ENCODE peak calls at places on chromosomes 12 and 14, in eight cellular contexts. M, O, V, K, Y, Q, F and W are unnamed samples.

GRCh38 chr14:89674906-89675305 is 257.9 kb upstream of the FOXN3 start:
- DNase-seq in M (no peak), O (no peak), V (no peak), K (no peak), Y (no peak), Q (no peak), F (no peak), W (no peak)

GRCh38 chr12:1552978-1553471 is 41.4 kb downstream of the FBXL14 start:
- DNase-seq in M (no peak), O (no peak), V (no peak), K (no peak), Y (no peak), Q (no peak), F (peak; percentile 97), W (no peak)

GRCh38 chr14:65070710-65071033 is 31.6 kb downstream of the MAX start:
- DNase-seq in M (no peak), O (no peak), V (no peak), K (no peak), Y (no peak), Q (no peak), F (no peak), W (no peak)

GRCh38 chr12:18567787-18568186 is 170.0 kb downstream of the PLCZ1 start:
- DNase-seq in M (no peak), O (no peak), V (no peak), K (no peak), Y (no peak), Q (no peak), F (no peak), W (no peak)

GRCh38 chr14:61543946-61544345 is 151.4 kb upstream of the HIF1A start:
- DNase-seq in M (no peak), O (no peak), V (no peak), K (no peak), Y (no peak), Q (no peak), F (no peak), W (no peak)

GRCh38 chr14:53368714-53369191 is 215.6 kb upstream of the DDHD1 start:
- DNase-seq in M (no peak), O (peak; percentile 10), V (no peak), K (no peak), Y (no peak), Q (no peak), F (peak; percentile 74), W (no peak)

GRCh38 chr14:96066976-96067375 is 27.8 kb downstream of the C14orf132 start:
- DNase-seq in M (no peak), O (no peak), V (no peak), K (no peak), Y (no peak), Q (no peak), F (no peak), W (no peak)

GRCh38 chr12:41907036-41907435 is 237.6 kb downstream of the GXYLT1 start:
- DNase-seq in M (no peak), O (no peak), V (no peak), K (no peak), Y (no peak), Q (no peak), F (no peak), W (no peak)

GRCh38 chr14:52918486-52918885 is 32.4 kb downstream of the FERMT2 start:
- DNase-seq in M (no peak), O (peak; percentile 62), V (no peak), K (no peak), Y (peak; percentile 5), Q (peak; percentile 23), F (no peak), W (no peak)

GRCh38 chr12:28568083-28568482 is 377.8 kb downstream of the CCDC91 start:
- DNase-seq in M (no peak), O (peak; percentile 63), V (no peak), K (no peak), Y (no peak), Q (no peak), F (peak; percentile 87), W (no peak)

GRCh38 chr12:119179335-119180021 is 747 bp downstream of the HSPB8 start:
- DNase-seq in M (peak; percentile 67), O (peak; percentile 12), V (no peak), K (no peak), Y (no peak), Q (no peak), F (no peak), W (no peak)

GRCh38 chr12:68240079-68240478 is 13.3 kb downstream of the IL22 start:
- DNase-seq in M (no peak), O (peak; percentile 67), V (no peak), K (no peak), Y (no peak), Q (no peak), F (peak; percentile 65), W (no peak)

GRCh38 chr12:25884920-25885234 is 73.6 kb upstream of the RASSF8 start:
- DNase-seq in M (no peak), O (no peak), V (no peak), K (no peak), Y (no peak), Q (no peak), F (no peak), W (no peak)

GRCh38 chr12:132489602-132490239 is at the start of gene FBRSL1:
- DNase-seq in M (peak; percentile 95), O (peak; percentile 81), V (peak; percentile 38), K (peak; percentile 94), Y (peak; percentile 93), Q (peak; percentile 81), F (peak; percentile 27), W (peak; percentile 93)

GRCh38 chr12:52210186-52210924 is 18.5 kb upstream of the KRT80 start:
- DNase-seq in M (peak; percentile 48), O (peak; percentile 97), V (peak; percentile 84), K (no peak), Y (no peak), Q (no peak), F (no peak), W (no peak)

GRCh38 chr14:103314496-103315277 is 19.4 kb upstream of the EIF5 start:
- DNase-seq in M (no peak), O (no peak), V (no peak), K (no peak), Y (no peak), Q (no peak), F (no peak), W (no peak)

GRCh38 chr14:90548455-90548854 is 151.6 kb downstream of the CALM1 start:
- DNase-seq in M (no peak), O (no peak), V (no peak), K (no peak), Y (no peak), Q (no peak), F (no peak), W (no peak)

GRCh38 chr14:34213332-34213731 is 248.7 kb downstream of the SPTSSA start:
- DNase-seq in M (no peak), O (no peak), V (no peak), K (no peak), Y (no peak), Q (no peak), F (no peak), W (no peak)

GRCh38 chr14:100105357-100106169 is 40.3 kb downstream of the EVL start:
- DNase-seq in M (no peak), O (no peak), V (no peak), K (peak; percentile 67), Y (no peak), Q (peak; percentile 28), F (no peak), W (no peak)

GRCh38 chr12:64385468-64385867 is 5.1 kb downstream of the C12orf56 start:
- DNase-seq in M (no peak), O (no peak), V (peak; percentile 49), K (no peak), Y (no peak), Q (no peak), F (peak; percentile 7), W (no peak)

GRCh38 chr12:109223211-109223610 is 85.9 kb downstream of the FOXN4 start:
- DNase-seq in M (no peak), O (no peak), V (no peak), K (no peak), Y (no peak), Q (no peak), F (no peak), W (no peak)

GRCh38 chr12:56932867-56933266 is 1.3 kb downstream of the SDR9C7 start:
- DNase-seq in M (no peak), O (no peak), V (no peak), K (peak; percentile 44), Y (no peak), Q (no peak), F (no peak), W (no peak)

GRCh38 chr14:68182492-68182891 is 362.9 kb downstream of the RAD51B start:
- DNase-seq in M (no peak), O (no peak), V (no peak), K (no peak), Y (no peak), Q (no peak), F (no peak), W (no peak)

GRCh38 chr14:88825078-88825458 is 617 bp downstream of the TTC8 start:
- DNase-seq in M (no peak), O (peak; percentile 31), V (no peak), K (no peak), Y (no peak), Q (no peak), F (no peak), W (no peak)

GRCh38 chr12:114698566-114699163 is 14.7 kb upstream of the TBX3 start:
- DNase-seq in M (no peak), O (no peak), V (no peak), K (no peak), Y (no peak), Q (no peak), F (no peak), W (no peak)

GRCh38 chr12:202081-202731 is 11.8 kb downstream of the SLC6A12 start:
- DNase-seq in M (peak; percentile 44), O (no peak), V (no peak), K (no peak), Y (no peak), Q (no peak), F (no peak), W (no peak)

GRCh38 chr12:124493809-124494750 is 73.3 kb downstream of the NCOR2 start:
- DNase-seq in M (peak; percentile 47), O (no peak), V (no peak), K (no peak), Y (peak; percentile 27), Q (no peak), F (no peak), W (peak; percentile 23)

GRCh38 chr12:97167598-97167997 is 260.5 kb downstream of the NEDD1 start:
- DNase-seq in M (no peak), O (no peak), V (no peak), K (no peak), Y (no peak), Q (no peak), F (no peak), W (no peak)

GRCh38 chr12:9751204-9752144 is 9.2 kb downstream of the CD69 start:
- DNase-seq in M (no peak), O (peak; percentile 23), V (no peak), K (no peak), Y (peak; percentile 68), Q (no peak), F (no peak), W (no peak)

GRCh38 chr14:95885278-95885677 is 8.6 kb downstream of the TUNAR start:
- DNase-seq in M (no peak), O (no peak), V (no peak), K (no peak), Y (no peak), Q (no peak), F (no peak), W (no peak)

GRCh38 chr12:9951026-9951652 is 19.0 kb upstream of the CLEC2A start:
- DNase-seq in M (no peak), O (no peak), V (no peak), K (no peak), Y (no peak), Q (peak; percentile 45), F (no peak), W (no peak)